ENCODE peak calls at places on chromosomes 12 and 14, in five cellular contexts. R is psoas muscle, E is nephron progenitor cell, D is testis, T is DND-41. H is an unnamed sample.

GRCh38 chr14:85437143-85437542 is 92.8 kb upstream of the FLRT2 start:
- DNase-seq in R (no peak), T (no peak), E (no peak), D (no peak), H (no peak)

GRCh38 chr14:93316716-93317115 is 16.1 kb downstream of the BTBD7 start:
- DNase-seq in T (no peak), E (no peak), R (no peak), D (no peak), H (no peak)

GRCh38 chr12:61355105-61355504 is 905.1 kb upstream of the USP15 start:
- DNase-seq in D (no peak), E (no peak), R (no peak), T (no peak), H (no peak)

GRCh38 chr12:1920971-1921370 is 2.5 kb upstream of the CACNA2D4 start:
- DNase-seq in R (no peak), T (no peak), D (peak), E (no peak), H (no peak)

GRCh38 chr12:54037360-54038259 is 4.8 kb downstream of the HOXC5 start:
- DNase-seq in D (no peak), T (no peak), R (no peak), E (peak), H (no peak)

GRCh38 chr14:72450473-72451044 is 443.3 kb downstream of the DPF3 start:
- DNase-seq in R (no peak), T (no peak), E (no peak), D (no peak), H (no peak)

GRCh38 chr12:107590369-107591094 is 95.1 kb upstream of the PWP1 start:
- DNase-seq in D (no peak), T (no peak), R (no peak), E (no peak), H (no peak)

GRCh38 chr14:40053396-40053795 is 621.2 kb upstream of the FBXO33 start:
- DNase-seq in T (no peak), R (no peak), D (no peak), E (no peak), H (no peak)

GRCh38 chr14:94021416-94022157 is 4.6 kb upstream of the OTUB2 start:
- DNase-seq in D (no peak), E (no peak), T (no peak), R (no peak), H (no peak)

GRCh38 chr14:103255555-103255954 is 78.5 kb upstream of the EIF5 start:
- DNase-seq in R (no peak), E (no peak), T (no peak), D (no peak), H (no peak)

GRCh38 chr12:88693837-88694445 is 113.7 kb upstream of the KITLG start:
- DNase-seq in D (no peak), R (no peak), T (no peak), E (no peak), H (no peak)

GRCh38 chr12:113684053-113684907 is 212.6 kb upstream of the LHX5 start:
- DNase-seq in T (no peak), E (peak), D (no peak), R (no peak), H (no peak)

GRCh38 chr12:57456145-57456700 is 1.1 kb downstream of the INHBE start:
- DNase-seq in R (no peak), T (peak), E (peak), D (peak), H (no peak)

GRCh38 chr14:29749327-29749726 is 178.3 kb downstream of the PRKD1 start:
- DNase-seq in T (no peak), R (no peak), E (no peak), D (no peak), H (no peak)

GRCh38 chr14:72618424-72618823 is 275.5 kb downstream of the DPF3 start:
- DNase-seq in R (no peak), E (no peak), T (no peak), D (no peak), H (no peak)

GRCh38 chr14:98169170-98169587 is 1102.8 kb downstream of the BCL11B start:
- DNase-seq in E (no peak), R (no peak), D (no peak), T (peak), H (no peak)

GRCh38 chr14:36726128-36726527 is 64.5 kb downstream of the PAX9 start:
- DNase-seq in R (no peak), T (peak), D (no peak), E (no peak), H (no peak)

GRCh38 chr12:1853716-1854115 is 33.4 kb downstream of the LRTM2 start:
- DNase-seq in R (no peak), T (no peak), E (no peak), D (no peak), H (no peak)

GRCh38 chr12:109452489-109452888 is 24.6 kb downstream of the KCTD10 start:
- DNase-seq in T (no peak), R (no peak), E (no peak), D (no peak), H (no peak)

GRCh38 chr14:23381017-23381375 is 4.2 kb downstream of the CMTM5 start:
- DNase-seq in E (no peak), T (no peak), D (no peak), R (no peak), H (no peak)

GRCh38 chr14:95979339-95980042 is 59.7 kb upstream of the C14orf132 start:
- DNase-seq in D (no peak), T (no peak), R (no peak), E (no peak), H (no peak)

GRCh38 chr14:60653709-60654161 is 4.5 kb upstream of the SIX1 start:
- DNase-seq in T (no peak), D (no peak), E (no peak), R (no peak), H (no peak)

GRCh38 chr12:2895511-2895910 is 4.8 kb downstream of the TULP3 start:
- DNase-seq in D (no peak), E (no peak), T (no peak), R (no peak), H (no peak)

GRCh38 chr12:5808956-5809355 is 136.1 kb downstream of the ANO2 start:
- DNase-seq in E (no peak), D (no peak), T (no peak), R (no peak), H (peak)

GRCh38 chr14:85566603-85567002 is 36.7 kb downstream of the FLRT2 start:
- DNase-seq in E (no peak), T (no peak), D (no peak), R (no peak), H (peak)

GRCh38 chr12:11987906-11988305 is 82.8 kb upstream of the BCL2L14 start:
- DNase-seq in R (no peak), E (no peak), D (no peak), T (no peak), H (no peak)

GRCh38 chr12:11991604-11992003 is 79.1 kb upstream of the BCL2L14 start:
- DNase-seq in T (no peak), E (no peak), D (no peak), R (no peak), H (no peak)

GRCh38 chr12:11992515-11992914 is 78.2 kb upstream of the BCL2L14 start:
- DNase-seq in D (no peak), R (no peak), T (no peak), E (no peak), H (no peak)
- TF ChIP-seq CTCF in D (no peak), R (no peak), T (no peak), E (no peak), H (no peak)

DNA sequence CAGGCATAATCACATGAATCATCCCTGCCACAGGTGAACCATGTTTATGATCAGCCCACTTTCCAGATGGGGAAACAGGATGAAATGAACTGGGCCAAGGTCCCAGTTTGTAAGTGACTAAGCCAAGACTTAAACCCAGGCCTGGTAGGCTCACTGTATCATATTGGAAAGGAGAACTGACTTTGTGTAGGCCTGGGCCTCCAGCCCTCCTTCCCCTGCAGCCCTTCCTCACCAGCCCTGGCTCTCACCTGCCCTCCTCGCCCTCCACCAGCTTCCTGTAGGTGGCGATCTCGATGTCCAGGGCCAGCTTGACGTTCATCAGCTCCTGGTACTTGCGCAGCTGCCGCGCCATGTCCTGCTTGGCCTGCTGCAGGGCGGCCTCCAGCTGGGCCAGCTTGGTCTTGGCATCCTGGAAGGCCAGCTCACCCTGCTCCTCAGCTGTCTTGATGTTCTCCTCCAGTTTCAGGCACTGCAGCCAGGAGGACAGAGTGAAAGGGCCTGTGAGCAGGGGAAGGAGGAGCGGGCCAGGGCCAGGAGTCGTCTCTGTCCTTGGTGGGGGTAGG is 19.8 kb downstream of the KRT80 start:
- DNase-seq in R (peak), E (peak), D (peak), T (peak), H (no peak)
- TF ChIP-seq CTCF in R (peak), E (peak), D (no peak), T (peak), H (peak)

GRCh38 chr12:49121047-49121696 is 10.0 kb downstream of the TUBA1B start:
- DNase-seq in E (peak), D (peak), R (no peak), T (no peak), H (no peak)
- TF ChIP-seq CTCF in E (peak), D (peak), R (peak), T (peak), H (peak)

GRCh38 chr12:20527396-20528154 is 159.2 kb downstream of the PDE3A start:
- DNase-seq in D (no peak), T (no peak), E (no peak), R (no peak), H (no peak)

GRCh38 chr12:20525064-20525610 is 156.8 kb downstream of the PDE3A start:
- DNase-seq in T (no peak), E (no peak), D (no peak), R (no peak), H (no peak)

GRCh38 chr12:20524113-20524512 is 155.8 kb downstream of the PDE3A start:
- DNase-seq in E (no peak), R (no peak), T (no peak), D (no peak), H (no peak)

GRCh38 chr12:20523658-20524057 is 155.3 kb downstream of the PDE3A start:
- DNase-seq in E (no peak), T (no peak), R (no peak), D (no peak), H (no peak)

DNA sequence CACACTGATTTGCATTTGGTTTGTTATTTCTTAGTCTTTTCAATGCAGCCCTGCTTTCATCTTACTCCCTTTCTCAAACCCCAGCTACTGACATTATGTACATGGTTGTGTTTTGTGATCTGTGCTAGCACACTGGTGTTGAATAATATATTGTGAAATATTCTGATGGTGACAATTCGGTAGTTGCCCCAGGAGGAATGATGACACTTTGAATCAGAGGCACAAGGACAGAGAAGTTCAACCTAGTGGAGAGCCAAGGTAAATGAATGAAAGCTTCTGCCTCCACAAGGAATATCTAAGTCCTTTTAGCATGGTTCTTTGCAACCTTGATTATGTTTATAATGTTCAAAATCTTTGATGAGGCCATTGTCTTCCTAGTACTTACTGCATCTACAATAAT is 159.9 kb downstream of the PDE3A start:
- DNase-seq in R (no peak), D (no peak), T (no peak), E (no peak), H (no peak)
- TF ChIP-seq CTCF in R (no peak), D (no peak), T (no peak), E (no peak), H (no peak)

DNA sequence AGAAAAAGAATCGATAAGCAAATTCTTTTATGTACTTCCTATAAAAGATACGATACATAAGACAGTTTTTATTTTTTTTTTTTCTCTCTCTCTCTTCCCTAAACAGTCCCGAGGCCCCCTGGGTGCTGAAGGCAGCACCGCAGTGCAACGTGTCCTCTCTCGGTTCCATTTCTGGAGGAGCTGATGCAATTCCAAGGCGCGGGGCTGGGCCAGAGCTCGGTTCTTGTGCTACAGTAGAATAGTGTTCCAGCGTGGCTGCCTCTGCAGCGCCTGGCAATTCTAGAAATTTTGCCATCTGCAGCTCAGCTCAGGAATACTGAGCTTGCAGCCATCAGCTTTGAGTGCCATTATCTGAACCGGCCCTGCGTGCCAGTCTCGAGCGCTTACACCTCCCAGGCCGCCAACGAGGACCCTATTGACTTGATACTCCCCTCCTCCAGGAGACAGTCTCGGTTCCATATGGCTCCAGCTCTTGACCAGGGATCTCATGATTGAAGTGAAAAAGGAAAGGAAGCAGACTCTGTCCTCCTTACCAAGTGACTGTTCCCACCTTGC is 630 bp downstream of the ALDH1L2 start:
- DNase-seq in R (peak), T (no peak), D (peak), E (peak), H (no peak)
- TF ChIP-seq CTCF in R (no peak), T (no peak), D (no peak), E (no peak), H (no peak)

GRCh38 chr14:74563233-74563585 is 48.8 kb downstream of the LTBP2 start:
- DNase-seq in D (no peak), E (no peak), T (no peak), R (no peak), H (peak)
- TF ChIP-seq CTCF in D (no peak), E (no peak), T (no peak), R (no peak), H (no peak)

DNA sequence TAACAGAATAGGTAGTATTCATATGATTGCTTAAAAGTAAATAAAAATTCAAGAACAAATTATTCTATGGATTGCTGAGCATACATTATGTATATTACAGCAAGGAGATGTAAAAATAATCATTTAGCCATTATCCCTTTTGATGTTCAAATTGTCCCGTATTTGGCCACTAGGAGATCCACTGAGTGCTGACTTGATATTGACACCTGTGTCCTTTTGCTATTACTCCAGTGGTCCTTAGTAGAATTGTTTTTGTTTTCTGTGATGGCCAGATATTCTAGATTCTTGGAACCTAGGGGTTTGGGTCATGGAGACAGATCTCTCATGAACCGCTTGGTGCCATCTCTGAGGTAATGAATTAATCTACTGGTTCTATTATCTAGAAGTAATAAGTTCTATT is 16.8 kb downstream of the ERO1A start:
- DNase-seq in E (no peak), D (no peak), T (no peak), R (no peak), H (no peak)
- TF ChIP-seq CTCF in E (peak), D (peak), T (peak), R (no peak), H (peak)

GRCh38 chr14:33682746-33683145 is 268.1 kb downstream of the EGLN3 start:
- DNase-seq in D (peak), T (no peak), E (no peak), R (peak), H (no peak)
- TF ChIP-seq CTCF in D (no peak), T (no peak), E (no peak), R (no peak), H (no peak)

H was measured in AG04449.